ENCODE peak calls at places on chromosomes 16 and 17, in ten cellular contexts. Z is vagina, M is ovary, J is AG09309, U is epithelial cell of esophagus, E is coronary artery, I is endodermal cell, W is MM.1S, R is PC-9, A is MCF 10A. X is an unnamed sample.

GRCh38 chr17:73773702-73774101 is 129.5 kb upstream of the SDK2 start:
- DNase-seq in Z (no peak), R (no peak), W (no peak), A (no peak), U (no peak), I (no peak), E (no peak), J (no peak), M (no peak), X (no peak)

GRCh38 chr17:82520041-82520910 is 744 bp downstream of the FOXK2 start:
- DNase-seq in I (peak; percentile 71), E (no peak), W (peak; percentile 48), R (no peak), M (peak; percentile 43), A (peak; percentile 30), Z (no peak), U (peak; percentile 41), J (no peak), X (peak; percentile 73)

GRCh38 chr17:72476575-72476986 is 355.8 kb downstream of the SOX9 start:
- DNase-seq in I (peak; percentile 91), M (no peak), A (no peak), E (no peak), U (no peak), J (no peak), Z (no peak), R (no peak), W (no peak), X (no peak)

GRCh38 chr17:46811978-46812583 is 6.4 kb downstream of the WNT3 start:
- DNase-seq in W (no peak), U (peak; percentile 50), E (no peak), M (no peak), J (peak; percentile 37), I (no peak), R (no peak), Z (no peak), A (peak; percentile 9), X (no peak)

GRCh38 chr16:27434141-27435051 is 32.4 kb downstream of the IL21R start:
- DNase-seq in J (no peak), E (peak; percentile 46), M (peak; percentile 1), I (no peak), Z (peak; percentile 93), U (no peak), W (no peak), A (no peak), R (no peak), X (no peak)

GRCh38 chr16:70778901-70779309 is 22.1 kb downstream of the VAC14 start:
- DNase-seq in I (peak; percentile 92), W (no peak), A (peak; percentile 89), R (peak; percentile 35), M (peak; percentile 87), J (peak; percentile 73), U (peak; percentile 89), Z (no peak), E (peak; percentile 84), X (no peak)

GRCh38 chr17:2071421-2072281 is 16.7 kb downstream of the HIC1 start:
- DNase-seq in M (peak; percentile 67), U (peak; percentile 37), W (no peak), R (no peak), A (no peak), I (no peak), E (no peak), Z (no peak), J (no peak), X (no peak)

GRCh38 chr16:56817938-56818337 is 47.1 kb upstream of the SLC12A3 start:
- DNase-seq in W (no peak), M (no peak), I (no peak), J (no peak), R (no peak), Z (no peak), A (no peak), U (no peak), E (no peak), X (no peak)

GRCh38 chr17:57669671-57670529 is 75.2 kb downstream of the CCDC182 start:
- DNase-seq in M (peak; percentile 12), Z (peak; percentile 91), W (no peak), I (peak; percentile 37), J (no peak), R (no peak), A (no peak), U (no peak), E (peak; percentile 65), X (no peak)

GRCh38 chr17:57672205-57672632 is 72.9 kb downstream of the CCDC182 start:
- DNase-seq in J (peak; percentile 37), U (peak; percentile 87), W (no peak), I (no peak), E (no peak), R (no peak), Z (peak; percentile 70), M (no peak), A (peak; percentile 79), X (no peak)

GRCh38 chr17:57670769-57671545 is 74.1 kb downstream of the CCDC182 start:
- DNase-seq in W (no peak), A (no peak), M (peak; percentile 12), R (no peak), U (peak; percentile 20), Z (peak; percentile 93), I (peak; percentile 41), E (peak; percentile 63), J (no peak), X (no peak)

GRCh38 chr17:57672971-57673370 is 72.1 kb downstream of the CCDC182 start:
- DNase-seq in J (no peak), U (no peak), A (no peak), W (no peak), I (peak; percentile 38), R (no peak), M (no peak), E (peak; percentile 43), Z (peak; percentile 55), X (no peak)

DNA sequence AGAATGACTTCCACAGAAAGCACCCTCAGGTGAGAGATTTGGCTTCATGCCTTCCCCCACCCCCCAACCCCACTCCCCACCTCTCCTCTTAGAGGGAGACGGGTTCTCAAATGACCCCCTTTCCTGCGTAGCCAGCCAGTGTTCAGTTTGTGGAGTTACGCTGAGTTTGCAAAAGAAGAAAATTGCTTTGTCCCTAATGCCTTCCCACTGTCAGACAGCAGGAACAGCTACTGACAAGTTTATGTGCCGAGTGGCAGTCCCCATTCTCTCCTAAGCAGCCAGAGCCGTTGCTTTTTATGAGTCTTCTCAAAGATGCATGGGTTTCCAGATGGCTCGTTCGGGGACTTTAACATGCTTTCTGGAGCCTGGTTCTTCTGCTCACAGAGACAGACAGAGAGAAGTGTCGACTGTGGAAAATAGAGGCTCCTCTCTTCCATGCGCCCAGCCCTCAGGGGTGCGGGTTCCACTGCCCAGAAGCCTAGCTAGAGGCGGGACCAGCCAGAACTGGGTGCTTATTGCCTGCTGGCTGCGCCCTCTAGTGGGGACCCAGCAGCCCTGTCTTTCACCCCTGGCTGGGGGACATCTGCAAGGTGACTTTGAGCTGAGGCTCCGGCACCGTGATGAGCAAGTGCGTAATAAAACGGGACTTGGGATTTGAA is 73.4 kb downstream of the CCDC182 start:
- DNase-seq in I (peak; percentile 97), W (peak; percentile 69), A (peak; percentile 75), Z (peak; percentile 95), J (peak; percentile 27), R (peak; percentile 44), E (peak; percentile 81), M (peak; percentile 77), U (peak; percentile 76), X (peak; percentile 90)
- TF ChIP-seq CTCF in I (peak; percentile 99), W (peak; percentile 92), A (peak; percentile 90), Z (peak; percentile 95), J (peak; percentile 99), R (peak; percentile 91), E (peak; percentile 83), M (peak; percentile 86), U (peak; percentile 97), X (peak; percentile 83)

GRCh38 chr17:39652635-39653315 is 12.4 kb upstream of the TCAP start:
- DNase-seq in U (no peak), W (no peak), M (no peak), I (peak; percentile 91), A (no peak), R (no peak), E (no peak), Z (no peak), J (no peak), X (no peak)

GRCh38 chr17:39653662-39654331 is 11.4 kb upstream of the TCAP start:
- DNase-seq in W (peak; percentile 52), E (no peak), Z (no peak), U (peak; percentile 47), J (no peak), M (peak; percentile 50), A (peak; percentile 60), I (peak; percentile 98), R (peak; percentile 43), X (peak; percentile 91)

GRCh38 chr17:39653316-39653661 is 11.9 kb upstream of the TCAP start:
- DNase-seq in Z (no peak), E (no peak), R (no peak), W (no peak), A (no peak), M (no peak), I (no peak), U (no peak), J (no peak), X (no peak)

GRCh38 chr17:39650121-39650579 is 13.2 kb downstream of the STARD3 start:
- DNase-seq in J (no peak), R (no peak), W (no peak), Z (no peak), I (no peak), M (no peak), U (no peak), E (no peak), A (no peak), X (no peak)

GRCh38 chr17:39651908-39652634 is 13.1 kb upstream of the TCAP start:
- DNase-seq in R (no peak), I (no peak), U (no peak), J (no peak), A (no peak), M (no peak), Z (no peak), E (no peak), W (no peak), X (no peak)
- TF ChIP-seq CTCF in R (no peak), I (no peak), U (no peak), J (no peak), A (no peak), M (no peak), Z (no peak), E (no peak), W (no peak), X (no peak)

GRCh38 chr16:31501966-31502348 is 6.2 kb downstream of the RUSF1 start:
- DNase-seq in A (no peak), I (no peak), U (no peak), M (no peak), E (no peak), Z (no peak), R (no peak), J (no peak), W (no peak), X (no peak)

GRCh38 chr16:31499928-31500327 is 8.3 kb downstream of the RUSF1 start:
- DNase-seq in Z (no peak), I (no peak), A (no peak), M (no peak), J (no peak), E (no peak), R (no peak), U (no peak), W (no peak), X (no peak)

GRCh38 chr16:31496670-31497069 is 11.5 kb downstream of the RUSF1 start:
- DNase-seq in R (no peak), A (no peak), Z (no peak), I (no peak), J (no peak), M (no peak), E (no peak), W (no peak), U (no peak), X (no peak)

GRCh38 chr16:31501226-31501965 is 6.8 kb downstream of the RUSF1 start:
- DNase-seq in J (no peak), A (no peak), M (no peak), W (no peak), R (no peak), E (no peak), Z (no peak), I (no peak), U (no peak), X (no peak)

GRCh38 chr16:31498493-31498892 is 9.7 kb downstream of the RUSF1 start:
- DNase-seq in A (no peak), E (no peak), R (no peak), U (no peak), W (no peak), M (no peak), J (no peak), Z (no peak), I (no peak), X (no peak)
- TF ChIP-seq CTCF in A (no peak), E (no peak), R (no peak), U (no peak), W (no peak), M (no peak), J (no peak), Z (no peak), I (no peak), X (no peak)

GRCh38 chr16:50611332-50611934 is 63.2 kb downstream of the NKD1 start:
- DNase-seq in W (no peak), A (peak; percentile 25), M (no peak), Z (no peak), E (no peak), J (no peak), R (no peak), U (peak; percentile 32), I (no peak), X (no peak)

GRCh38 chr16:50609049-50609832 is 61.0 kb downstream of the NKD1 start:
- DNase-seq in A (no peak), Z (no peak), I (no peak), E (no peak), M (no peak), U (no peak), W (no peak), R (no peak), J (no peak), X (no peak)

GRCh38 chr16:50612849-50613198 is 64.6 kb downstream of the NKD1 start:
- DNase-seq in U (no peak), E (no peak), Z (no peak), W (no peak), M (no peak), J (no peak), R (no peak), I (no peak), A (no peak), X (no peak)

GRCh38 chr16:50611995-50612848 is 64.0 kb downstream of the NKD1 start:
- DNase-seq in W (no peak), A (no peak), E (no peak), U (no peak), Z (no peak), R (no peak), J (no peak), M (no peak), I (no peak), X (no peak)

GRCh38 chr16:50610331-50611262 is 62.4 kb downstream of the NKD1 start:
- DNase-seq in M (no peak), R (no peak), J (no peak), U (no peak), Z (no peak), W (no peak), I (peak; percentile 80), A (no peak), E (no peak), X (no peak)
- TF ChIP-seq CTCF in M (no peak), R (no peak), J (no peak), U (no peak), Z (no peak), W (no peak), I (peak; percentile 51), A (no peak), E (no peak), X (no peak)